ENCODE peak calls at places on chromosomes 13 and 19, in eight cellular contexts. One of them, this sample, is unnamed.

GRCh38 chr19:17385878-17386611 is 8.0 kb downstream of the CCDC194 start:
- DNase-seq in fibroblast of lung: peak
- DNase-seq in fibroblast of the aortic adventitia: peak
- DNase-seq in upper lobe of right lung: peak
- DNase-seq in heart right ventricle: peak
- DNase-seq in ascending aorta: no peak
- DNase-seq in spleen: peak
- DNase-seq in CD8-positive, alpha-beta T cell: peak
- DNase-seq in this sample: peak

GRCh38 chr13:23202383-23202782 is 21.6 kb downstream of the SGCG start:
- DNase-seq in fibroblast of lung: no peak
- DNase-seq in fibroblast of the aortic adventitia: no peak
- DNase-seq in upper lobe of right lung: no peak
- DNase-seq in heart right ventricle: no peak
- DNase-seq in ascending aorta: no peak
- DNase-seq in spleen: no peak
- DNase-seq in CD8-positive, alpha-beta T cell: no peak
- DNase-seq in this sample: no peak

GRCh38 chr13:97385146-97385545 is 48.8 kb upstream of the RAP2A start:
- DNase-seq in fibroblast of lung: no peak
- DNase-seq in fibroblast of the aortic adventitia: no peak
- DNase-seq in upper lobe of right lung: no peak
- DNase-seq in heart right ventricle: no peak
- DNase-seq in ascending aorta: no peak
- DNase-seq in spleen: no peak
- DNase-seq in CD8-positive, alpha-beta T cell: no peak
- DNase-seq in this sample: no peak

GRCh38 chr19:12720851-12721655 is 2.7 kb downstream of the TNPO2 start:
- DNase-seq in fibroblast of lung: peak
- DNase-seq in fibroblast of the aortic adventitia: peak
- DNase-seq in upper lobe of right lung: no peak
- DNase-seq in heart right ventricle: no peak
- DNase-seq in ascending aorta: no peak
- DNase-seq in spleen: no peak
- DNase-seq in CD8-positive, alpha-beta T cell: no peak
- DNase-seq in this sample: no peak

GRCh38 chr13:98890920-98891319 is 86.9 kb downstream of the DOCK9 start:
- DNase-seq in fibroblast of lung: no peak
- DNase-seq in fibroblast of the aortic adventitia: no peak
- DNase-seq in upper lobe of right lung: no peak
- DNase-seq in heart right ventricle: no peak
- DNase-seq in ascending aorta: no peak
- DNase-seq in spleen: no peak
- DNase-seq in CD8-positive, alpha-beta T cell: no peak
- DNase-seq in this sample: no peak

GRCh38 chr13:101691326-101691725 is 238.9 kb downstream of the ITGBL1 start:
- DNase-seq in fibroblast of lung: peak
- DNase-seq in fibroblast of the aortic adventitia: no peak
- DNase-seq in upper lobe of right lung: no peak
- DNase-seq in heart right ventricle: no peak
- DNase-seq in ascending aorta: no peak
- DNase-seq in spleen: no peak
- DNase-seq in CD8-positive, alpha-beta T cell: no peak
- DNase-seq in this sample: peak

GRCh38 chr19:16527971-16528521 is 14.2 kb downstream of the CHERP start:
- DNase-seq in fibroblast of lung: peak
- DNase-seq in fibroblast of the aortic adventitia: no peak
- DNase-seq in upper lobe of right lung: no peak
- DNase-seq in heart right ventricle: no peak
- DNase-seq in ascending aorta: no peak
- DNase-seq in spleen: no peak
- DNase-seq in CD8-positive, alpha-beta T cell: peak
- DNase-seq in this sample: peak

GRCh38 chr13:94712812-94713555 is 639 bp upstream of the SOX21 start:
- DNase-seq in fibroblast of lung: peak
- DNase-seq in fibroblast of the aortic adventitia: peak
- DNase-seq in upper lobe of right lung: peak
- DNase-seq in heart right ventricle: no peak
- DNase-seq in ascending aorta: no peak
- DNase-seq in spleen: no peak
- DNase-seq in CD8-positive, alpha-beta T cell: no peak
- DNase-seq in this sample: peak

GRCh38 chr13:52847682-52848432 is 583 bp downstream of the PCDH8 start:
- DNase-seq in fibroblast of lung: no peak
- DNase-seq in fibroblast of the aortic adventitia: no peak
- DNase-seq in upper lobe of right lung: no peak
- DNase-seq in heart right ventricle: no peak
- DNase-seq in ascending aorta: no peak
- DNase-seq in spleen: no peak
- DNase-seq in CD8-positive, alpha-beta T cell: no peak
- DNase-seq in this sample: no peak

GRCh38 chr19:58067240-58067912 is 8.3 kb downstream of the ZNF135 start:
- DNase-seq in fibroblast of lung: peak
- DNase-seq in fibroblast of the aortic adventitia: no peak
- DNase-seq in upper lobe of right lung: no peak
- DNase-seq in heart right ventricle: no peak
- DNase-seq in ascending aorta: no peak
- DNase-seq in spleen: no peak
- DNase-seq in CD8-positive, alpha-beta T cell: no peak
- DNase-seq in this sample: peak

GRCh38 chr13:42970824-42971669 is 21.0 kb downstream of the EPSTI1 start:
- DNase-seq in fibroblast of lung: peak
- DNase-seq in fibroblast of the aortic adventitia: peak
- DNase-seq in upper lobe of right lung: no peak
- DNase-seq in heart right ventricle: no peak
- DNase-seq in ascending aorta: no peak
- DNase-seq in spleen: no peak
- DNase-seq in CD8-positive, alpha-beta T cell: peak
- DNase-seq in this sample: peak

GRCh38 chr13:60397693-60398437 is 845 bp downstream of the TDRD3 start:
- DNase-seq in fibroblast of lung: peak
- DNase-seq in fibroblast of the aortic adventitia: peak
- DNase-seq in upper lobe of right lung: peak
- DNase-seq in heart right ventricle: peak
- DNase-seq in ascending aorta: no peak
- DNase-seq in spleen: peak
- DNase-seq in CD8-positive, alpha-beta T cell: peak
- DNase-seq in this sample: peak

GRCh38 chr13:43911283-43911682 is 31.6 kb downstream of the LACC1 start:
- DNase-seq in fibroblast of lung: no peak
- DNase-seq in fibroblast of the aortic adventitia: no peak
- DNase-seq in upper lobe of right lung: no peak
- DNase-seq in heart right ventricle: no peak
- DNase-seq in ascending aorta: no peak
- DNase-seq in spleen: no peak
- DNase-seq in CD8-positive, alpha-beta T cell: no peak
- DNase-seq in this sample: no peak

GRCh38 chr19:58555920-58556632 is 1.2 kb upstream of the CHMP2A start:
- DNase-seq in fibroblast of lung: no peak
- DNase-seq in fibroblast of the aortic adventitia: no peak
- DNase-seq in upper lobe of right lung: no peak
- DNase-seq in heart right ventricle: no peak
- DNase-seq in ascending aorta: no peak
- DNase-seq in spleen: peak
- DNase-seq in CD8-positive, alpha-beta T cell: no peak
- DNase-seq in this sample: no peak

GRCh38 chr19:4557971-4558941 is 1.2 kb downstream of the SEMA6B start:
- DNase-seq in fibroblast of lung: no peak
- DNase-seq in fibroblast of the aortic adventitia: no peak
- DNase-seq in upper lobe of right lung: peak
- DNase-seq in heart right ventricle: no peak
- DNase-seq in ascending aorta: no peak
- DNase-seq in spleen: peak
- DNase-seq in CD8-positive, alpha-beta T cell: peak
- DNase-seq in this sample: no peak

GRCh38 chr19:49403404-49404187 is 15.5 kb downstream of the KASH5 start:
- DNase-seq in fibroblast of lung: no peak
- DNase-seq in fibroblast of the aortic adventitia: no peak
- DNase-seq in upper lobe of right lung: no peak
- DNase-seq in heart right ventricle: no peak
- DNase-seq in ascending aorta: no peak
- DNase-seq in spleen: no peak
- DNase-seq in CD8-positive, alpha-beta T cell: no peak
- DNase-seq in this sample: no peak

GRCh38 chr19:49858591-49858985 is 7.6 kb downstream of the PTOV1 start:
- DNase-seq in fibroblast of lung: no peak
- DNase-seq in fibroblast of the aortic adventitia: no peak
- DNase-seq in upper lobe of right lung: no peak
- DNase-seq in heart right ventricle: no peak
- DNase-seq in ascending aorta: no peak
- DNase-seq in spleen: no peak
- DNase-seq in CD8-positive, alpha-beta T cell: no peak
- DNase-seq in this sample: no peak

GRCh38 chr19:30671622-30672051 is 299.5 kb downstream of the ZNF536 start:
- DNase-seq in fibroblast of lung: peak
- DNase-seq in fibroblast of the aortic adventitia: peak
- DNase-seq in upper lobe of right lung: no peak
- DNase-seq in heart right ventricle: peak
- DNase-seq in ascending aorta: no peak
- DNase-seq in spleen: peak
- DNase-seq in CD8-positive, alpha-beta T cell: no peak
- DNase-seq in this sample: peak

GRCh38 chr13:48012668-48013067 is 11.6 kb upstream of the SUCLA2 start:
- DNase-seq in fibroblast of lung: no peak
- DNase-seq in fibroblast of the aortic adventitia: no peak
- DNase-seq in upper lobe of right lung: no peak
- DNase-seq in heart right ventricle: no peak
- DNase-seq in ascending aorta: no peak
- DNase-seq in spleen: no peak
- DNase-seq in CD8-positive, alpha-beta T cell: no peak
- DNase-seq in this sample: no peak

GRCh38 chr19:3368848-3369336 is 2.5 kb downstream of the NFIC start:
- DNase-seq in fibroblast of lung: peak
- DNase-seq in fibroblast of the aortic adventitia: peak
- DNase-seq in upper lobe of right lung: no peak
- DNase-seq in heart right ventricle: no peak
- DNase-seq in ascending aorta: no peak
- DNase-seq in spleen: no peak
- DNase-seq in CD8-positive, alpha-beta T cell: no peak
- DNase-seq in this sample: peak

GRCh38 chr19:46297700-46298476 is 1.0 kb downstream of the HIF3A start:
- DNase-seq in fibroblast of lung: peak
- DNase-seq in fibroblast of the aortic adventitia: peak
- DNase-seq in upper lobe of right lung: peak
- DNase-seq in heart right ventricle: peak
- DNase-seq in ascending aorta: peak
- DNase-seq in spleen: no peak
- DNase-seq in CD8-positive, alpha-beta T cell: no peak
- DNase-seq in this sample: peak

GRCh38 chr19:33064117-33064777 is 441 bp downstream of the RHPN2 start:
- DNase-seq in fibroblast of lung: no peak
- DNase-seq in fibroblast of the aortic adventitia: peak
- DNase-seq in upper lobe of right lung: peak
- DNase-seq in heart right ventricle: no peak
- DNase-seq in ascending aorta: no peak
- DNase-seq in spleen: peak
- DNase-seq in CD8-positive, alpha-beta T cell: no peak
- DNase-seq in this sample: no peak

GRCh38 chr19:33060586-33060985 is 4.1 kb downstream of the RHPN2 start:
- DNase-seq in fibroblast of lung: no peak
- DNase-seq in fibroblast of the aortic adventitia: no peak
- DNase-seq in upper lobe of right lung: no peak
- DNase-seq in heart right ventricle: no peak
- DNase-seq in ascending aorta: no peak
- DNase-seq in spleen: no peak
- DNase-seq in CD8-positive, alpha-beta T cell: no peak
- DNase-seq in this sample: no peak

GRCh38 chr19:33063356-33064116 is 1.2 kb downstream of the RHPN2 start:
- DNase-seq in fibroblast of lung: peak
- DNase-seq in fibroblast of the aortic adventitia: peak
- DNase-seq in upper lobe of right lung: no peak
- DNase-seq in heart right ventricle: peak
- DNase-seq in ascending aorta: no peak
- DNase-seq in spleen: no peak
- DNase-seq in CD8-positive, alpha-beta T cell: no peak
- DNase-seq in this sample: peak

GRCh38 chr19:33064778-33065550 is at the start of gene RHPN2:
- DNase-seq in fibroblast of lung: peak
- DNase-seq in fibroblast of the aortic adventitia: peak
- DNase-seq in upper lobe of right lung: peak
- DNase-seq in heart right ventricle: peak
- DNase-seq in ascending aorta: no peak
- DNase-seq in spleen: peak
- DNase-seq in CD8-positive, alpha-beta T cell: peak
- DNase-seq in this sample: peak

GRCh38 chr19:33062902-33063301 is 1.8 kb downstream of the RHPN2 start:
- DNase-seq in fibroblast of lung: no peak
- DNase-seq in fibroblast of the aortic adventitia: no peak
- DNase-seq in upper lobe of right lung: no peak
- DNase-seq in heart right ventricle: no peak
- DNase-seq in ascending aorta: no peak
- DNase-seq in spleen: no peak
- DNase-seq in CD8-positive, alpha-beta T cell: no peak
- DNase-seq in this sample: no peak
- H3K4me3 ChIP-seq in fibroblast of lung: no peak
- H3K4me3 ChIP-seq in fibroblast of the aortic adventitia: no peak
- H3K4me3 ChIP-seq in upper lobe of right lung: no peak
- H3K4me3 ChIP-seq in heart right ventricle: no peak
- H3K4me3 ChIP-seq in ascending aorta: no peak
- H3K4me3 ChIP-seq in spleen: no peak
- H3K4me3 ChIP-seq in CD8-positive, alpha-beta T cell: no peak
- H3K4me3 ChIP-seq in this sample: no peak

DNA sequence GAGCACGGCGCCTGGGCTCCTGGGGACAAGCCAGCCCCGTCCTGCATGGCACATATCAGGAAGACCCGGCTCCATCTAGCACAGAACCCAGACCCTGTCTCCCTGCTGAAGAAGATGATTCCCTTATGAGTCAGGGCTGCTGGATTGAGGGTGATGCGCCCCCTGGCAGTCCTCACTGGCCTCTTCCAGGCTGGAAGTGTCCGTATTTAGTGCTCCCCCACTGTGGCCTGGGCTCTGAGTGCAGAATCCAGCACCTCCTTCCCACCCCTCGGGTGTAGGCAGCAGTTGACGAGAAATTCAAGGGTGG is 14.9 kb downstream of the COMP start:
- DNase-seq in fibroblast of lung: peak
- DNase-seq in fibroblast of the aortic adventitia: peak
- DNase-seq in upper lobe of right lung: no peak
- DNase-seq in heart right ventricle: no peak
- DNase-seq in ascending aorta: no peak
- DNase-seq in spleen: no peak
- DNase-seq in CD8-positive, alpha-beta T cell: no peak
- DNase-seq in this sample: peak
- TF ChIP-seq CTCF in fibroblast of lung: peak
- TF ChIP-seq CTCF in fibroblast of the aortic adventitia: peak
- TF ChIP-seq CTCF in upper lobe of right lung: no peak
- TF ChIP-seq CTCF in heart right ventricle: no peak
- TF ChIP-seq CTCF in ascending aorta: no peak
- TF ChIP-seq CTCF in spleen: no peak
- TF ChIP-seq CTCF in CD8-positive, alpha-beta T cell: no peak
- TF ChIP-seq CTCF in this sample: peak

GRCh38 chr13:113432509-113433270 is 20.6 kb downstream of the ADPRHL1 start:
- DNase-seq in fibroblast of lung: no peak
- DNase-seq in fibroblast of the aortic adventitia: no peak
- DNase-seq in upper lobe of right lung: no peak
- DNase-seq in heart right ventricle: no peak
- DNase-seq in ascending aorta: no peak
- DNase-seq in spleen: no peak
- DNase-seq in CD8-positive, alpha-beta T cell: no peak
- DNase-seq in this sample: no peak
- H3K4me3 ChIP-seq in fibroblast of lung: no peak
- H3K4me3 ChIP-seq in fibroblast of the aortic adventitia: no peak
- H3K4me3 ChIP-seq in upper lobe of right lung: no peak
- H3K4me3 ChIP-seq in heart right ventricle: no peak
- H3K4me3 ChIP-seq in ascending aorta: no peak
- H3K4me3 ChIP-seq in spleen: no peak
- H3K4me3 ChIP-seq in CD8-positive, alpha-beta T cell: no peak
- H3K4me3 ChIP-seq in this sample: no peak

GRCh38 chr19:6199240-6199983 is 63.9 kb downstream of the ACSBG2 start:
- DNase-seq in fibroblast of lung: peak
- DNase-seq in fibroblast of the aortic adventitia: peak
- DNase-seq in upper lobe of right lung: peak
- DNase-seq in heart right ventricle: peak
- DNase-seq in ascending aorta: peak
- DNase-seq in spleen: peak
- DNase-seq in CD8-positive, alpha-beta T cell: peak
- DNase-seq in this sample: peak
- TF ChIP-seq CTCF in fibroblast of lung: peak
- TF ChIP-seq CTCF in fibroblast of the aortic adventitia: peak
- TF ChIP-seq CTCF in upper lobe of right lung: peak
- TF ChIP-seq CTCF in heart right ventricle: peak
- TF ChIP-seq CTCF in ascending aorta: peak
- TF ChIP-seq CTCF in spleen: peak
- TF ChIP-seq CTCF in CD8-positive, alpha-beta T cell: peak
- TF ChIP-seq CTCF in this sample: peak

This sample was measured in fibroblast of mammary gland.